ENCODE peak calls at places on chromosomes 5 and 9, in four cellular contexts. One of them, this sample, is unnamed.

GRCh38 chr5:160240350-160240749 is 11.0 kb downstream of the FABP6 start:
- DNase-seq in H1: no peak
- DNase-seq in GM12878: no peak
- DNase-seq in K562: no peak
- DNase-seq in this sample: no peak

GRCh38 chr5:989961-990530 is 18.6 kb upstream of the NKD2 start:
- DNase-seq in K562: no peak
- DNase-seq in GM12878: no peak
- DNase-seq in H1: peak; percentile 54
- DNase-seq in this sample: peak; percentile 48

GRCh38 chr5:156920042-156920860 is 42.8 kb downstream of the TIMD4 start:
- DNase-seq in K562: no peak
- DNase-seq in H1: no peak
- DNase-seq in GM12878: peak; percentile 77
- DNase-seq in this sample: no peak

GRCh38 chr5:95969646-95970358 is 8.2 kb upstream of the ELL2 start:
- DNase-seq in GM12878: no peak
- DNase-seq in H1: no peak
- DNase-seq in K562: no peak
- DNase-seq in this sample: no peak

GRCh38 chr9:111178361-111179043 is 140.2 kb upstream of the LPAR1 start:
- DNase-seq in H1: no peak
- DNase-seq in GM12878: no peak
- DNase-seq in K562: no peak
- DNase-seq in this sample: no peak

GRCh38 chr5:151199581-151200185 is 24.2 kb downstream of the CCDC69 start:
- DNase-seq in GM12878: no peak
- DNase-seq in K562: no peak
- DNase-seq in H1: no peak
- DNase-seq in this sample: no peak

GRCh38 chr5:72108200-72109050 is 1.1 kb downstream of the MAP1B start:
- DNase-seq in GM12878: no peak
- DNase-seq in K562: peak; percentile 78
- DNase-seq in H1: peak; percentile 86
- DNase-seq in this sample: peak; percentile 82

GRCh38 chr5:161547573-161548471 is 1.3 kb upstream of the GABRB2 start:
- DNase-seq in H1: peak; percentile 61
- DNase-seq in GM12878: no peak
- DNase-seq in K562: no peak
- DNase-seq in this sample: peak; percentile 44

GRCh38 chr5:86979801-86980510 is 287.7 kb upstream of the RASA1 start:
- DNase-seq in H1: no peak
- DNase-seq in K562: no peak
- DNase-seq in GM12878: no peak
- DNase-seq in this sample: no peak

GRCh38 chr5:141657937-141658545 is 6.8 kb upstream of the FCHSD1 start:
- DNase-seq in GM12878: no peak
- DNase-seq in K562: peak; percentile 39
- DNase-seq in H1: no peak
- DNase-seq in this sample: no peak

GRCh38 chr5:166369817-166370216 is 1921.6 kb upstream of the WWC1 start:
- DNase-seq in K562: no peak
- DNase-seq in H1: no peak
- DNase-seq in GM12878: no peak
- DNase-seq in this sample: no peak

GRCh38 chr9:31799953-31800609 is 584.4 kb upstream of the ACO1 start:
- DNase-seq in K562: no peak
- DNase-seq in H1: peak; percentile 46
- DNase-seq in GM12878: peak; percentile 4
- DNase-seq in this sample: no peak

GRCh38 chr5:115402822-115403577 is 106.5 kb upstream of the CCDC112 start:
- DNase-seq in H1: no peak
- DNase-seq in K562: no peak
- DNase-seq in GM12878: no peak
- DNase-seq in this sample: no peak

GRCh38 chr9:36560813-36561212 is 11.9 kb upstream of the MELK start:
- DNase-seq in H1: no peak
- DNase-seq in K562: no peak
- DNase-seq in GM12878: no peak
- DNase-seq in this sample: no peak

GRCh38 chr9:133162802-133163558 is 734 bp downstream of the GBGT1 start:
- DNase-seq in H1: peak; percentile 59
- DNase-seq in K562: peak; percentile 48
- DNase-seq in GM12878: no peak
- DNase-seq in this sample: no peak

DNA sequence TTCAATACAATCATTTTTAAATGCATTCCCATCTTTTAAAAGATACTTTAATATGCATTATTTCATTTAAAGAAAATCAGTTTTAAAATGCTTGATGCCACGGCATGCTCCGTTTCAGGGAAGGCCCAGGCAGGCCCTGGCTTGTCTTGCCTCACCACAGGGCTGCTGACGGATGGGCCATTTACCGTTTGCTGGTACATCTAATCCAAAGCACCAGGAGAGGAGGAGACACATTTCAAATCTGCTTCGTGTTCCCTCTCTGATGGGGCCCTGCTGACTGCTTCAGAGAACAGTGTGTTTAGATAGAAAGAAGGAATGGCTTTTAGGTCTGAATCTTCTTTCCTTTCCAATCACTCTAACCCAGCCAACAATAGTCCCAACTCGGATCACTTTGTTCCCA is 185.2 kb downstream of the DCP2 start:
- DNase-seq in H1: peak; percentile 42
- DNase-seq in GM12878: no peak
- DNase-seq in K562: no peak
- DNase-seq in this sample: no peak
- TF ChIP-seq CHD2 in H1: no peak
- TF ChIP-seq CHD2 in GM12878: no peak
- TF ChIP-seq CHD2 in K562: no peak
- TF ChIP-seq CHD2 in this sample: no peak

DNA sequence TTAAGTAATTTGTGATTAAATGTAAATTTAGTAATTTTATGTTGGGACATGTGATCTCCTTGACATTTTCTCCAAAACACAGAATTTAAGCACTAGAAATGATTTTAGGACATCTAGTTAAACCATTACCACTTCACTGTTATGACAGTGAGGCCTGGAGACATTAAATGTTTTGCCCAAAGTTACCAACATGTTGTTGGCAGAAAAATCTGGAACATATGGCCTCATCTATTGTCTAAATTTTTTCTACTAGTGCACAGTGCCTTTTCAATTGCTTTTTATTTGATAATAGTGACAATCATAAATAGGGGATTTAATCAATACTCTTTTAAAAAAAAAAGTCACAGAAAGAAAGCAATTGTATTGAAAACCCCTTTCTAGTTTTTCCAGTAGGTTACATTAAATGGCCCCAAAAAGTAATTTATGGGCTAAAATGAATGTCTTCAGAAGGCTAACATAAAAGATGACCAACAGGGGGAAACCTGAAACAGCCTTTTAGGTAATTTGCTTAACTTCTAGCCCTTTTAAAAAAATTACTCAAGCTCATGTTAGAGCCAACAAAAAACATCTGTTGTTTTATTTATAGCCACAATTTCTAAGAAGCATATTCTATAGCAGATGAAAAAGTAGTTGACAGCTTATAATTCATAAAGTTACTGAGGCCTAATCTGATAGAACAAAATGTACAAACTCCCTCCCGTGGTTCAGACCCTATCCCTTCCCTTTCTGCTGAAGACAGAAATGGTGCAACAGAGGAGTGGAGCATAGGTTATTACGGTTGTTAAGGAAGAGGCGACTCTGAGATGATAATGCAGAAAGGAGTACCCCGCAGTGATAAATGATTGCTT is 45.8 kb downstream of the PIK3R1 start:
- DNase-seq in GM12878: no peak
- DNase-seq in H1: no peak
- DNase-seq in K562: no peak
- DNase-seq in this sample: no peak
- H2AFZ ChIP-seq in GM12878: no peak overlapping the region
- H2AFZ ChIP-seq in H1: no peak overlapping the region
- H2AFZ ChIP-seq in K562: no peak overlapping the region
- H2AFZ ChIP-seq in this sample: no peak overlapping the region

DNA sequence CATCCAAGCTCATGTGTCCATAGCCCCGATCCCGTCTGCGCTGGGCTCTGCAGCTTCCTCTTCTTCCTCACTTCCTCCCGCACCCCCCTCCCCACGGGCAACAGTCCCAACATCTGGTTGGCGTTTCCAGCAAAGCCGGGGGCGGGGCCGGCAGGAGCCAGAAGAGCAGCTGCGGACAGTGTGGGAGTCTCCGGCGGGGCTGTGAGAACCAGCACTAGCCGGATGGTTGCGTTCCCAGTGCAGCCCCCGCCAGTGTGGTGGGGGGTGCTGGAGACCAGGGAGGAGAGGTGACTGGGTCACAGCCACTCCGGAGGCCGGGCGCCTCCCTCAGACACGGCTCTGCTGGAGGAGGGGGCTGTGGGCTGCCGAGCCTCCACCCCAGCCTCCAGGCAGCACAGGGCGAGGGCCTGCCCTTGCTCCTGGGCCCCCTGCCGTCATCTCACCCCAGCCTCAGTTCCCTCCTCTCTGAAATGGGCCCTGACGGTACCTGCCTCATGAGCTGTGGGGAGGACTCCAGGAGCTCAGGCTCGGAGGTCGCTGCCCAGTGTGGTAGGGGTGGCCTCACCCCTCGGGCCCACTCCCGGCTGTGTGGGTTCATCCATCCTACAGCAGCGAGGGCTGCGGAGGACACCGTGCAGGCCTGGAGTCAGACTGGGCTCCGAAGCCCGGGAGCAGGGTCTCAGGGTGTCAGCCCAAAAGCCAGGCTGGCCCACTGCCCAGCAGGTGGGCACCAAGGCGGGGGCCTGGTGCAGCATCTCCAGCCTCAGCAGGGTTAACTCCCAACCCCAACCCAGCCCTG is 41.5 kb upstream of the NOTCH1 start:
- DNase-seq in GM12878: no peak
- DNase-seq in K562: peak; percentile 81
- DNase-seq in H1: peak; percentile 85
- DNase-seq in this sample: peak; percentile 87
- TF ChIP-seq CHD2 in GM12878: no peak
- TF ChIP-seq CHD2 in K562: no peak
- TF ChIP-seq CHD2 in H1: no peak
- TF ChIP-seq CHD2 in this sample: no peak

DNA sequence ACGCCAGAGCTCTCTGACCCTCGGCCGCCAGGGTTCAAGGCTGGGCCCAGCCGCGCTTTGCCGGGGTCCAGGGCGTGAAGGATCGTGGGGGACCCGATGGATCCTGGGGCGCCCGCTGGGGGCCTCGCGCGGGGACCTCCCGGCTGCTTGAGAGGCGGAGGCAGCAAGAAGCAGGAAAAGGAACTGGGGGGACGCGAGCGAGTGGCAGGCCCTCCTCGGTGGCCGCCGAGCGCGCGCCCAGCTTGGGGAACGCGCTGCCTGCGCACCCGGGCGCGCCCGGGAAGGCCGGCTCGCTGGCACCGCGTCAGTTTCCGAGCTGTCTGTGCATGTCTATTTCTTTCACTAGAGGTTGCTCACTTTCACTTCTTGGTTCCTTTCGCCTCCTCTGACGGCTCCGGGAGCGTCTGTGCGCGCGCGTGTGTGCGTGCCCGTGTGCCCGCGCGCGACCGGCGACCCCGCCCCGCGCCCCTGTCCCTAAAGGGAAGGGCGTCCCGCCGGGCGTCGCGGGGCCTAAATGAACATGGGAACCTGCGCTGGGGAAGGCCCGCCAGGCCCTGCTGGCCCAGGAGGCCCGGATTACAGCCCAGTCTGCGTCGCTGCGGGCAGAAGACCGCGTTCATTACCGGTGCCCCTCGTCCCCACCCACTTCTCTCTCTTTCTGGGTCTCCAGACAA is 205.5 kb upstream of the IER5L start:
- DNase-seq in GM12878: peak; percentile 38
- DNase-seq in K562: no peak
- DNase-seq in H1: no peak
- DNase-seq in this sample: no peak
- H2AFZ ChIP-seq in GM12878: peak overlapping the region; percentile 87
- H2AFZ ChIP-seq in K562: no peak overlapping the region
- H2AFZ ChIP-seq in H1: peak overlapping the region; percentile 42
- H2AFZ ChIP-seq in this sample: no peak overlapping the region

DNA sequence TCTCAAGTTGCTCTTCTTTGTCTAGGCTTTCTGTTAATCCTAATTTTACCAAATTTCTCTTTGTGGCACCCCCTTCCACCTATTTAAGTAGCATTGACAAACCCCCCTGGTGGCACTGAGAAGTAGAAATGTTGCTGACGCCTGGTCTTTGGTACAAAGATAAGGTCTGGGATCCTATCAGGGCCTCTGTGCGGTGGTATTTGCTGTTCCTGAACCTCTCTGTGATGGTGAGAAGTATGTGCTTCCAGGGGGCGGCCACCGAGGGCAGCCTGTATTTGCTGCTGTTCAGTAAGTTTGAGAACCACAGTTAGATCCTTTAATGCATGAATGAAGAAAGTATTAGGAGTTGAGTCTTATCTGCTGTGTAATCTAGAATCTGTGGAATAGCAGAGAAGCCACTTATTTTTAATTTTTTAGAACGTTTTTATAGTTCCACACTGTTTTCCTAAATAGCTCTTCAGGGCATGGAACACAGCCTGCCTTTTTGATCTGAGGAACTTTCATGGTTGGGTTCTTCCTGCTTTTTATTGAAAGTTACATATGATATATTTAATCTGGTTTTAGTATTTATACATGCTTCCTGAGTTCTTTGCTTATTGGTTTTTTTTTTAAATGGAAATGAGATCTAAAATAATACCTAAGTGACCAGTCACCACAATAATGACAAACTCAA is 124.2 kb downstream of the TRIO start:
- DNase-seq in H1: no peak
- DNase-seq in GM12878: no peak
- DNase-seq in K562: peak; percentile 26
- DNase-seq in this sample: no peak
- TF ChIP-seq CHD2 in H1: no peak
- TF ChIP-seq CHD2 in GM12878: no peak
- TF ChIP-seq CHD2 in K562: no peak
- TF ChIP-seq CHD2 in this sample: no peak

GRCh38 chr5:125205604-125206221 is 459.3 kb upstream of the ZNF608 start:
- DNase-seq in K562: no peak
- DNase-seq in H1: no peak
- DNase-seq in GM12878: no peak
- DNase-seq in this sample: no peak

GRCh38 chr5:125214080-125214479 is 467.6 kb upstream of the ZNF608 start:
- DNase-seq in K562: no peak
- DNase-seq in H1: no peak
- DNase-seq in GM12878: no peak
- DNase-seq in this sample: no peak

GRCh38 chr5:125215593-125215992 is 469.2 kb upstream of the ZNF608 start:
- DNase-seq in K562: no peak
- DNase-seq in GM12878: no peak
- DNase-seq in H1: no peak
- DNase-seq in this sample: no peak

GRCh38 chr5:125210241-125210947 is 464.0 kb upstream of the ZNF608 start:
- DNase-seq in GM12878: no peak
- DNase-seq in K562: no peak
- DNase-seq in H1: no peak
- DNase-seq in this sample: no peak

GRCh38 chr5:125209650-125210049 is 463.2 kb upstream of the ZNF608 start:
- DNase-seq in K562: no peak
- DNase-seq in H1: no peak
- DNase-seq in GM12878: no peak
- DNase-seq in this sample: no peak
- H2AFZ ChIP-seq in K562: no peak overlapping the region
- H2AFZ ChIP-seq in H1: no peak overlapping the region
- H2AFZ ChIP-seq in GM12878: no peak overlapping the region
- H2AFZ ChIP-seq in this sample: no peak overlapping the region

This sample was measured in SK-N-SH.